ENCODE peak calls at places on chromosomes 3 and 15, in eight cellular contexts. G is mammary epithelial cell; P is choroid plexus epithelial cell; R is astrocyte; N is stimulated activated naive CD8-positive, alpha-beta T cell treated with anti-CD3 and anti-CD28 coated beads, Interleukin-15, amount 100 ng/mL, for 72 hours; S is cerebellum; K is stimulated activated CD8-positive, alpha-beta memory T cell treated with anti-CD3 and anti-CD28 coated beads, Interleukin-12 subunit alpha, Interleukin-12 subunit beta, amount 100 ng/mL, for 4 hours; I is HEK293T. J is an unnamed sample.

GRCh38 chr3:39990532-39990931 is 181.1 kb downstream of the MYRIP start:
- DNase-seq in S (no peak), P (peak; percentile 71), R (peak; percentile 12), G (peak; percentile 55), I (peak; percentile 49), N (no peak), K (no peak), J (peak; percentile 64)

GRCh38 chr3:114179575-114179974 is 723 bp upstream of the DRD3 start:
- DNase-seq in I (no peak), K (no peak), P (peak; percentile 71), G (peak; percentile 42), S (peak; percentile 4), R (peak; percentile 27), N (peak; percentile 12), J (peak; percentile 22)

GRCh38 chr3:175940243-175940642 is 1081.1 kb downstream of the NAALADL2 start:
- DNase-seq in S (no peak), P (peak; percentile 46), N (no peak), K (no peak), G (no peak), R (peak; percentile 53), I (no peak), J (peak; percentile 9)

GRCh38 chr3:172309059-172309458 is 139.2 kb downstream of the GHSR start:
- DNase-seq in N (no peak), P (no peak), R (no peak), I (no peak), S (no peak), G (no peak), K (no peak), J (no peak)

GRCh38 chr15:32956006-32956405 is 238.2 kb downstream of the GREM1 start:
- DNase-seq in S (no peak), N (no peak), I (peak; percentile 23), R (peak; percentile 89), K (no peak), G (peak; percentile 25), P (peak; percentile 95), J (peak; percentile 67)

GRCh38 chr3:132090921-132091320 is 56.1 kb upstream of the CPNE4 start:
- DNase-seq in R (peak; percentile 46), P (no peak), N (no peak), G (no peak), I (no peak), K (no peak), S (no peak), J (peak; percentile 54)

GRCh38 chr15:82551646-82552247 is 11.5 kb upstream of the RPS17 start:
- DNase-seq in I (no peak), N (no peak), K (no peak), R (peak; percentile 46), G (peak; percentile 94), P (no peak), S (no peak), J (no peak)

GRCh38 chr3:11514191-11514770 is 129.4 kb downstream of the VGLL4 start:
- DNase-seq in I (no peak), P (peak; percentile 87), S (no peak), R (peak; percentile 96), N (no peak), G (no peak), K (no peak), J (peak; percentile 58)

GRCh38 chr15:55513125-55513524 is 5.1 kb upstream of the DNAAF4 start:
- DNase-seq in S (no peak), K (no peak), I (no peak), N (no peak), G (no peak), P (no peak), R (no peak), J (no peak)

GRCh38 chr3:51382076-51382745 is 2.9 kb upstream of the MANF start:
- DNase-seq in S (no peak), G (no peak), N (peak; percentile 5), I (no peak), P (no peak), R (no peak), K (no peak), J (no peak)

GRCh38 chr3:158121295-158121694 is 11.4 kb downstream of the RSRC1 start:
- DNase-seq in G (no peak), I (no peak), S (no peak), R (no peak), P (no peak), K (no peak), N (no peak), J (no peak)

GRCh38 chr3:32436816-32437189 is 45.1 kb downstream of the CMTM7 start:
- DNase-seq in R (no peak), N (no peak), I (no peak), K (no peak), G (no peak), S (no peak), P (no peak), J (no peak)

GRCh38 chr15:101652783-101653430 is 726 bp upstream of the TM2D3 start:
- DNase-seq in I (no peak), N (no peak), S (no peak), P (no peak), K (no peak), R (no peak), G (peak; percentile 13), J (peak; percentile 40)

GRCh38 chr15:45118996-45119395 is 4.9 kb downstream of the DUOXA2 start:
- DNase-seq in I (no peak), S (no peak), G (no peak), K (no peak), P (no peak), N (no peak), R (no peak), J (no peak)

GRCh38 chr3:27138005-27138404 is 231.2 kb downstream of the NEK10 start:
- DNase-seq in N (no peak), I (no peak), R (no peak), K (no peak), P (no peak), G (no peak), S (no peak), J (no peak)